ENCODE peak calls at places on chromosomes 4 and X, in four cellular contexts. One of them, this sample, is unnamed. For H3K9me3, the result is how much of the 10 kb centered on the place peaks cover.

GRCh38 chr4:172481802-172482508 is 668.8 kb downstream of the GALNTL6 start:
- DNase-seq in MM.1S: no peak
- DNase-seq in pancreas: no peak
- DNase-seq in gastrocnemius medialis: no peak
- DNase-seq in this sample: no peak

GRCh38 chr4:150582881-150583286 is 933 bp downstream of the MAB21L2 start:
- DNase-seq in MM.1S: no peak
- DNase-seq in pancreas: no peak
- DNase-seq in gastrocnemius medialis: no peak
- DNase-seq in this sample: no peak

GRCh38 chrX:56385336-56385735 is 153.2 kb downstream of the KLF8 start:
- DNase-seq in MM.1S: no peak
- DNase-seq in pancreas: no peak
- DNase-seq in gastrocnemius medialis: no peak
- DNase-seq in this sample: no peak

GRCh38 chrX:14528629-14529287 is 578 bp upstream of the GLRA2 start:
- DNase-seq in MM.1S: peak
- DNase-seq in pancreas: peak
- DNase-seq in gastrocnemius medialis: no peak
- DNase-seq in this sample: peak

GRCh38 chr4:101942891-101943290 is 152.4 kb downstream of the BANK1 start:
- DNase-seq in MM.1S: no peak
- DNase-seq in pancreas: no peak
- DNase-seq in gastrocnemius medialis: no peak
- DNase-seq in this sample: no peak

GRCh38 chr4:180028682-180029081 is 2214.5 kb upstream of the TENM3 start:
- DNase-seq in MM.1S: peak
- DNase-seq in pancreas: peak
- DNase-seq in gastrocnemius medialis: no peak
- DNase-seq in this sample: no peak

GRCh38 chrX:122703762-122704161 is 480.3 kb upstream of the GRIA3 start:
- DNase-seq in MM.1S: no peak
- DNase-seq in pancreas: no peak
- DNase-seq in gastrocnemius medialis: no peak
- DNase-seq in this sample: no peak

GRCh38 chr4:158176776-158177175 is 4.0 kb upstream of the GASK1B start:
- DNase-seq in MM.1S: no peak
- DNase-seq in pancreas: no peak
- DNase-seq in gastrocnemius medialis: no peak
- DNase-seq in this sample: no peak

GRCh38 chr4:113878718-113879117 is 100.7 kb downstream of the ARSJ start:
- DNase-seq in MM.1S: no peak
- DNase-seq in pancreas: no peak
- DNase-seq in gastrocnemius medialis: no peak
- DNase-seq in this sample: no peak

GRCh38 chrX:11259437-11259836 is 33.8 kb upstream of the AMELX start:
- DNase-seq in MM.1S: peak
- DNase-seq in pancreas: no peak
- DNase-seq in gastrocnemius medialis: no peak
- DNase-seq in this sample: no peak

GRCh38 chr4:145939241-145939640 is 618 bp upstream of the ZNF827 start:
- DNase-seq in MM.1S: no peak
- DNase-seq in pancreas: no peak
- DNase-seq in gastrocnemius medialis: no peak
- DNase-seq in this sample: no peak

GRCh38 chr4:119228406-119228805 is 15.9 kb downstream of the USP53 start:
- DNase-seq in MM.1S: no peak
- DNase-seq in pancreas: no peak
- DNase-seq in gastrocnemius medialis: no peak
- DNase-seq in this sample: no peak

GRCh38 chr4:152100378-152101201 is 339.8 kb upstream of the GATB start:
- DNase-seq in MM.1S: no peak
- DNase-seq in pancreas: no peak
- DNase-seq in gastrocnemius medialis: no peak
- DNase-seq in this sample: no peak

GRCh38 chrX:14922437-14922836 is 49.2 kb downstream of the MOSPD2 start:
- DNase-seq in MM.1S: no peak
- DNase-seq in pancreas: no peak
- DNase-seq in gastrocnemius medialis: no peak
- DNase-seq in this sample: no peak

GRCh38 chr4:38757945-38758344 is 24.8 kb downstream of the TLR10 start:
- DNase-seq in MM.1S: peak
- DNase-seq in pancreas: peak
- DNase-seq in gastrocnemius medialis: no peak
- DNase-seq in this sample: no peak

GRCh38 chr4:170386974-170387373 is 297.2 kb upstream of the AADAT start:
- DNase-seq in MM.1S: peak
- DNase-seq in pancreas: no peak
- DNase-seq in gastrocnemius medialis: no peak
- DNase-seq in this sample: no peak

GRCh38 chr4:141462361-141462760 is 174.0 kb upstream of the IL15 start:
- DNase-seq in MM.1S: no peak
- DNase-seq in pancreas: no peak
- DNase-seq in gastrocnemius medialis: no peak
- DNase-seq in this sample: no peak

GRCh38 chrX:20740443-20740842 is 473.7 kb upstream of the RPS6KA3 start:
- DNase-seq in MM.1S: no peak
- DNase-seq in pancreas: no peak
- DNase-seq in gastrocnemius medialis: no peak
- DNase-seq in this sample: no peak

GRCh38 chr4:169604131-169604900 is 8.1 kb downstream of the NEK1 start:
- DNase-seq in MM.1S: no peak
- DNase-seq in pancreas: no peak
- DNase-seq in gastrocnemius medialis: no peak
- DNase-seq in this sample: no peak

GRCh38 chrX:71177327-71177726 is 32.7 kb downstream of the NLGN3 start:
- DNase-seq in MM.1S: no peak
- DNase-seq in pancreas: no peak
- DNase-seq in gastrocnemius medialis: no peak
- DNase-seq in this sample: no peak

GRCh38 chrX:40094041-40094899 is 3.5 kb downstream of the BCOR start:
- DNase-seq in MM.1S: peak
- DNase-seq in pancreas: no peak
- DNase-seq in gastrocnemius medialis: peak
- DNase-seq in this sample: no peak

GRCh38 chr4:4542824-4543485 is 1.1 kb upstream of the STX18 start:
- DNase-seq in MM.1S: no peak
- DNase-seq in pancreas: no peak
- DNase-seq in gastrocnemius medialis: no peak
- DNase-seq in this sample: no peak

GRCh38 chr4:53653484-53654053 is 62.3 kb upstream of the LNX1 start:
- DNase-seq in MM.1S: no peak
- DNase-seq in pancreas: peak
- DNase-seq in gastrocnemius medialis: no peak
- DNase-seq in this sample: no peak

GRCh38 chr4:134544303-134544761 is 342.7 kb upstream of the PABPC4L start:
- DNase-seq in MM.1S: no peak
- DNase-seq in pancreas: no peak
- DNase-seq in gastrocnemius medialis: peak
- DNase-seq in this sample: no peak

GRCh38 chr4:48907706-48908477 is 1.3 kb upstream of the OCIAD2 start:
- DNase-seq in MM.1S: no peak
- DNase-seq in pancreas: no peak
- DNase-seq in gastrocnemius medialis: no peak
- DNase-seq in this sample: no peak

GRCh38 chr4:38017579-38017978 is 57.4 kb downstream of the PTTG2 start:
- DNase-seq in MM.1S: no peak
- DNase-seq in pancreas: no peak
- DNase-seq in gastrocnemius medialis: no peak
- DNase-seq in this sample: no peak

GRCh38 chrX:18210470-18210869 is 10.2 kb downstream of the BEND2 start:
- DNase-seq in MM.1S: peak
- DNase-seq in pancreas: no peak
- DNase-seq in gastrocnemius medialis: no peak
- DNase-seq in this sample: no peak

GRCh38 chr4:23978031-23978430 is 88.2 kb upstream of the PPARGC1A start:
- DNase-seq in MM.1S: no peak
- DNase-seq in pancreas: no peak
- DNase-seq in gastrocnemius medialis: no peak
- DNase-seq in this sample: no peak

GRCh38 chrX:27918799-27919198 is 62.5 kb downstream of the DCAF8L1 start:
- DNase-seq in MM.1S: no peak
- DNase-seq in pancreas: peak
- DNase-seq in gastrocnemius medialis: no peak
- DNase-seq in this sample: no peak

GRCh38 chrX:40996886-40997530 is 88.2 kb upstream of the USP9X start:
- DNase-seq in MM.1S: no peak
- DNase-seq in pancreas: no peak
- DNase-seq in gastrocnemius medialis: peak
- DNase-seq in this sample: no peak

GRCh38 chrX:2774776-2775175 is 22.9 kb downstream of the XG start:
- DNase-seq in MM.1S: no peak
- DNase-seq in pancreas: no peak
- DNase-seq in gastrocnemius medialis: no peak
- DNase-seq in this sample: no peak

GRCh38 chrX:115260330-115260729 is 26.4 kb upstream of the LRCH2 start:
- DNase-seq in MM.1S: no peak
- DNase-seq in pancreas: no peak
- DNase-seq in gastrocnemius medialis: no peak
- DNase-seq in this sample: no peak

GRCh38 chrX:64152857-64153256 is 52.7 kb downstream of the AMER1 start:
- DNase-seq in MM.1S: no peak
- DNase-seq in pancreas: no peak
- DNase-seq in gastrocnemius medialis: no peak
- DNase-seq in this sample: no peak

GRCh38 chr4:48360285-48360965 is 19.1 kb downstream of the SLAIN2 start:
- DNase-seq in MM.1S: no peak
- DNase-seq in pancreas: no peak
- DNase-seq in gastrocnemius medialis: no peak
- DNase-seq in this sample: no peak

DNA sequence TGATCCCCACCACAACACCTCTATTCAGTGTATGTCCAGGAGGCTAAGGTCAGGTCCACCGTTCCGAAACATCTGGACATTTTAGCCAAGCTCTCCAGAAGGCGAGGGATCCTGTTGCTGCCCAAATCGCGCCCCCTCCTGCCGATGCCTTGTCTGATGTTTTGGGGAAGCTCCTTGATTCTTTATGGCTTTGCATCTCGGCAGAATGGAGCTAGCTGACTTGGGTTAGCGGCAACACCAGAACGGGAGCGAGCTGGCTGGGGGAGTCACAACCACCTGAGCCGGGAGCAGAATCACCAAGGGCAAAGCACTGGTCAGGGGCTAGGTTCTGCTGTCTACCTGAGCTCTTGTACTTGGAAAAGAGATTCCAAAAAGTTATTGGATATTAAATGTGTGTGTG is 6.5 kb upstream of the POU3F4 start:
- DNase-seq in MM.1S: no peak
- DNase-seq in pancreas: no peak
- DNase-seq in gastrocnemius medialis: no peak
- DNase-seq in this sample: no peak
- TF ChIP-seq CTCF in MM.1S: no peak
- TF ChIP-seq CTCF in pancreas: no peak
- TF ChIP-seq CTCF in gastrocnemius medialis: no peak
- TF ChIP-seq CTCF in this sample: no peak

DNA sequence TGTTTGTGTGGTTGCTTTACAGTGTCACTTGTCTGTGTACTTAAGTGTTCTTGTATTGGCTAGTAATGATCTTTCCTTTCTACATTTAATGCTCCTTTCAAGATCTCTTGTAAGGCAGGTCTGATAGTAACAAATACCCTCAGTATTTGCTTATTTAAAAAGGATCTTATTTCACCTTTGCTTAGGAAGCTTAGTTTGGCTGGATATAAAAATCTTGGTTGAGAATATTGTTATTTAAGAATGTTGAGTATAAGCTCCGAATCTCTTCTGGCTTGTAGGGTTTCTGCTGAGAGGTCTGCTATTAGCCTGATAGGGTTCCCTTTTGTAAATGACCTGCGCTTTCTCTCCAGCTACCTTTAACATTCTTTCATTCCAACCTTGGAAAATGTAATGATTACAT is 35.7 kb downstream of the LCORL start:
- DNase-seq in MM.1S: no peak
- DNase-seq in pancreas: no peak
- DNase-seq in gastrocnemius medialis: no peak
- DNase-seq in this sample: no peak
- H3K9me3 ChIP-seq in MM.1S: under half
- H3K9me3 ChIP-seq in pancreas: under half
- H3K9me3 ChIP-seq in gastrocnemius medialis: under half
- H3K9me3 ChIP-seq in this sample: under half

DNA sequence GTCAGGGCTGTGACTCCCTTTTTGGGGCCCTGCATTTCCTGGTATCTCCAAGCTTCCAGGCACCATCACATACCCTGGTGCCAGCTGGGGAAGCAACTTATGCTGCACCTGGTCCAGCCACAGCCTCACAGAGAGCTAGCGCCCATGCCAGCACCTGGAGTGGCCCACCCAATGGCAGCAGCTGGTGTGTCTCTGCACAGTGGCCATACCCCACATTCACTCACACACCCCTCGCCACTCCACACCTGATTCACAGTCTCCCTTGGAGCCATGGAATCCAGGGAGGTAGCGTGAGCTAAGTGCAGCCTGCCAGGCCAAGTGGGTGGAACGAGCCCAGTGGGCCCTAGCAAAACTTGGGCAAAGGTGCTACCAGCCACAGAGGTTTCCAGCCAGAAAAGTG is 56.8 kb downstream of the COX18 start:
- DNase-seq in MM.1S: no peak
- DNase-seq in pancreas: no peak
- DNase-seq in gastrocnemius medialis: no peak
- DNase-seq in this sample: no peak
- TF ChIP-seq CTCF in MM.1S: no peak
- TF ChIP-seq CTCF in pancreas: no peak
- TF ChIP-seq CTCF in gastrocnemius medialis: no peak
- TF ChIP-seq CTCF in this sample: no peak

GRCh38 chr4:252065-252601 is 53.1 kb downstream of the ZNF732 start:
- DNase-seq in MM.1S: no peak
- DNase-seq in pancreas: no peak
- DNase-seq in gastrocnemius medialis: no peak
- DNase-seq in this sample: no peak

GRCh38 chr4:256492-256891 is 48.8 kb downstream of the ZNF732 start:
- DNase-seq in MM.1S: no peak
- DNase-seq in pancreas: no peak
- DNase-seq in gastrocnemius medialis: no peak
- DNase-seq in this sample: no peak

DNA sequence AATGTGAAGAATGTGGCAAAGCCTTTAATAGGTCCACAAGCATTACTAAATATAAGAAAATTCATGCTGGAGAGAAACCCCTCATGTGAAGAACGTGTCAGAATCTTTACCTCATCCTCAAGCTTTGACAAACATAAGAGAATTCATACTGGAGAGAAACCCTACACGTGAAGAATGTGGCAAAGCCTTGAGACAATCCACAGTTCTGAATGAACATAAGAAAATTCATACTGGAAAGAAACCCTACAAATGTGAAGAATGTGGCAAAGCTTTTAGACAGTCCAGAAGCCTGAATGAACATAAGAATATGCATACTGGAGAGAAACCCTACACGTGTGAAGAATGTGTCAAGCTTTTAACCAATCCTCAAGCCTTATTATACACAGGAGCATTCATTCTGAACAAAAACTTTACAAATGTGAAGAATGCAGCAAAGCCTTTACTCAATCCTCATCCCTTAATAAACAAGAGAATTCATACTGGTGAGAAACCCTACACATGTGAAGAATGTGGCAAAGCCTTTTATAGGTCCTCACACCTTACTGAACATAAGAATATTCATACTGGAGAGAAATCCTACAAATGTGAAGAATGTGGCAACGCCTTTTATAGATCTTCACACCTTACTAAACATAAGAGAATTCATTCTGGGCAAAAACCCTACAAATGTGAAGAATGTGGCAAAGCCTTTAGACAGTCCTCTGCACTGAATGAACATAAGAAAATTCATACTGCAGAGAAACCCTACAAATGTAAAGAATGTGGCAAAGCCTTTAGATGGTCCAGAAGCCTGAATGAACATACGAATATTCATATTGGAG is 51.1 kb downstream of the ZNF732 start:
- DNase-seq in MM.1S: no peak
- DNase-seq in pancreas: no peak
- DNase-seq in gastrocnemius medialis: no peak
- DNase-seq in this sample: no peak
- H3K9me3 ChIP-seq in MM.1S: under half
- H3K9me3 ChIP-seq in pancreas: under half
- H3K9me3 ChIP-seq in gastrocnemius medialis: under half
- H3K9me3 ChIP-seq in this sample: half or more

This sample was measured in tibial nerve.